ENCODE peak calls at places on chromosomes 13 and 19, in seven cellular contexts. U, M, B, E, H, Z and C are unnamed samples.

GRCh38 chr19:35908977-35909683 is 1.0 kb upstream of the TYROBP start:
- DNase-seq in B (no peak), M (no peak), E (peak), Z (no peak), H (no peak), U (no peak), C (peak)

GRCh38 chr13:20118268-20119140 is 42.3 kb downstream of the GJA3 start:
- DNase-seq in E (peak), H (peak), U (peak), Z (peak), M (no peak), B (peak), C (peak)

GRCh38 chr13:94710081-94710809 is 2.1 kb downstream of the SOX21 start:
- DNase-seq in Z (no peak), E (no peak), B (no peak), H (peak), M (no peak), U (no peak), C (peak)

GRCh38 chr13:20828540-20829364 is 55.0 kb upstream of the EEF1AKMT1 start:
- DNase-seq in M (peak), U (peak), H (peak), Z (peak), E (peak), B (no peak), C (peak)

GRCh38 chr19:12140545-12141404 is 625 bp upstream of the ZNF20 start:
- DNase-seq in M (peak), U (peak), H (peak), E (peak), B (peak), Z (peak), C (peak)

GRCh38 chr19:29260477-29261317 is 47.7 kb upstream of the UQCRFS1 start:
- DNase-seq in M (peak), H (peak), E (no peak), U (peak), Z (no peak), B (no peak), C (peak)

GRCh38 chr13:88622362-88622973 is 951.3 kb downstream of the SLITRK5 start:
- DNase-seq in M (no peak), E (no peak), U (no peak), H (no peak), Z (no peak), B (no peak), C (no peak)

GRCh38 chr13:102702965-102703720 is 8.3 kb upstream of the METTL21C start:
- DNase-seq in E (no peak), U (peak), M (no peak), B (no peak), Z (no peak), H (no peak), C (no peak)

GRCh38 chr13:52006491-52007245 is 4.6 kb downstream of the ATP7B start:
- DNase-seq in M (peak), E (no peak), B (no peak), H (no peak), U (no peak), Z (no peak), C (no peak)
- H3K4me3 ChIP-seq in M (no peak), E (no peak), B (no peak), H (no peak), U (no peak), Z (no peak), C (no peak)

GRCh38 chr19:46626441-46626840 is 1.6 kb upstream of the PTGIR start:
- DNase-seq in U (no peak), H (no peak), E (no peak), B (no peak), M (no peak), Z (no peak), C (no peak)

GRCh38 chr19:46625731-46626130 is 842 bp upstream of the PTGIR start:
- DNase-seq in H (no peak), E (no peak), Z (no peak), B (no peak), U (no peak), M (no peak), C (no peak)

GRCh38 chr19:46622118-46622446 is 2.8 kb downstream of the PTGIR start:
- DNase-seq in B (no peak), M (no peak), U (no peak), Z (no peak), H (no peak), E (no peak), C (no peak)

GRCh38 chr19:46624958-46625661 is at the start of gene PTGIR:
- DNase-seq in U (peak), B (no peak), H (no peak), M (no peak), E (peak), Z (peak), C (peak)

GRCh38 chr19:46623915-46624502 is 880 bp downstream of the PTGIR start:
- DNase-seq in E (no peak), Z (no peak), B (no peak), H (no peak), U (no peak), M (no peak), C (no peak)
- H3K4me3 ChIP-seq in E (no peak), Z (peak), B (no peak), H (no peak), U (peak), M (no peak), C (no peak)

GRCh38 chr13:79779761-79780160 is 298.8 kb downstream of the NDFIP2 start:
- DNase-seq in M (peak), B (no peak), Z (peak), E (peak), H (peak), U (peak), C (no peak)
- H3K4me3 ChIP-seq in M (no peak), B (no peak), Z (peak), E (no peak), H (no peak), U (no peak), C (no peak)

GRCh38 chr19:23482829-23483228 is 87.6 kb upstream of the ZNF91 start:
- DNase-seq in M (no peak), Z (no peak), E (no peak), H (no peak), B (no peak), U (no peak), C (no peak)
- H3K4me3 ChIP-seq in M (no peak), Z (no peak), E (no peak), H (no peak), B (no peak), U (no peak), C (no peak)

DNA sequence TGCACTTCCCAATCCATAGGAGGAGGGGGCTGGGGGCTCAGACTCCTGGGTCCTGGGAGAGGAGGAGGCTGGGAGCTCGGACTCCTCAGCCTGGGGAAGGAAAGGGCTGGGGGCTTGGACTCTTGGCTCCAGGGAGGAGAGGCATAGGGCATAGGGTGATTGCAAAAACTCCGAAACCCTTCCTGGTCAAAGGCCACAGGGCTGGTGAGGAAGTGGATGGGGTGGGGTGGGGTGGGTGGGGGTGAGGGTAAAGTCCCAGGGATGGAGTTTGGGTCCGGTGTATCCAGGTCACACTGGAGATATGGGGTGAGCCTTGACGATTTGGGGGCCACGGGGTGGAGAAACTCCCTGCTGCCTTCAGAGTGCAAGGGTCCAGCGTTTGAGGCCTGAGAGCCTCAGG is 2.8 kb downstream of the MYH14 start:
- DNase-seq in H (no peak), B (no peak), Z (no peak), U (no peak), E (no peak), M (no peak), C (no peak)
- H3K4me3 ChIP-seq in H (no peak), B (no peak), Z (no peak), U (no peak), E (no peak), M (no peak), C (no peak)

DNA sequence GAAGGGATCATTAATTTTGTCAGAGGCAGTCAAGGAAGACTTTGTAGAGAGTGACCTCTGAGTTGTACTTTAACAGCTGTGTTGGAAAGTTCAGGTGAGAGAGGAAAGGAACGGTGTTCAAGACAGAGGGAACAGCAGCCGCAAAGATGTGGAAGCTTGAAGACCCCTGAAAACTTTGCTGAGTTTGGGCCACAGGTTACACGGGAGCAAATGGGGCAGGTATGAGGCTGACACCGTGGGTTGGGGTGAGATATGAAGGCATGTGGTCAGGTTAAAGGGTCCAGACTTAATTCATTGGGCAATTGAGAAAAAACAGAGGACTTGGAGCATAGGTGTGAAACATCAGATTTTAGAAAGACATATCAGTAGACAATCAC is 72.0 kb upstream of the SERP2 start:
- DNase-seq in H (no peak), M (no peak), Z (no peak), B (no peak), U (no peak), E (no peak), C (no peak)
- H3K4me3 ChIP-seq in H (no peak), M (no peak), Z (no peak), B (no peak), U (no peak), E (no peak), C (no peak)

GRCh38 chr13:99179460-99179859 is 21.2 kb upstream of the UBAC2 start:
- DNase-seq in H (no peak), E (no peak), B (no peak), U (no peak), Z (no peak), M (no peak), C (no peak)

GRCh38 chr13:99174533-99175100 is 26.0 kb upstream of the UBAC2 start:
- DNase-seq in M (no peak), H (no peak), B (no peak), Z (no peak), E (no peak), U (no peak), C (peak)

GRCh38 chr13:99178636-99179035 is 22.0 kb upstream of the UBAC2 start:
- DNase-seq in M (no peak), Z (no peak), H (no peak), B (no peak), U (no peak), E (no peak), C (peak)

GRCh38 chr13:99173606-99174005 is 27.0 kb upstream of the UBAC2 start:
- DNase-seq in U (no peak), Z (no peak), H (no peak), B (no peak), E (no peak), M (no peak), C (peak)

DNA sequence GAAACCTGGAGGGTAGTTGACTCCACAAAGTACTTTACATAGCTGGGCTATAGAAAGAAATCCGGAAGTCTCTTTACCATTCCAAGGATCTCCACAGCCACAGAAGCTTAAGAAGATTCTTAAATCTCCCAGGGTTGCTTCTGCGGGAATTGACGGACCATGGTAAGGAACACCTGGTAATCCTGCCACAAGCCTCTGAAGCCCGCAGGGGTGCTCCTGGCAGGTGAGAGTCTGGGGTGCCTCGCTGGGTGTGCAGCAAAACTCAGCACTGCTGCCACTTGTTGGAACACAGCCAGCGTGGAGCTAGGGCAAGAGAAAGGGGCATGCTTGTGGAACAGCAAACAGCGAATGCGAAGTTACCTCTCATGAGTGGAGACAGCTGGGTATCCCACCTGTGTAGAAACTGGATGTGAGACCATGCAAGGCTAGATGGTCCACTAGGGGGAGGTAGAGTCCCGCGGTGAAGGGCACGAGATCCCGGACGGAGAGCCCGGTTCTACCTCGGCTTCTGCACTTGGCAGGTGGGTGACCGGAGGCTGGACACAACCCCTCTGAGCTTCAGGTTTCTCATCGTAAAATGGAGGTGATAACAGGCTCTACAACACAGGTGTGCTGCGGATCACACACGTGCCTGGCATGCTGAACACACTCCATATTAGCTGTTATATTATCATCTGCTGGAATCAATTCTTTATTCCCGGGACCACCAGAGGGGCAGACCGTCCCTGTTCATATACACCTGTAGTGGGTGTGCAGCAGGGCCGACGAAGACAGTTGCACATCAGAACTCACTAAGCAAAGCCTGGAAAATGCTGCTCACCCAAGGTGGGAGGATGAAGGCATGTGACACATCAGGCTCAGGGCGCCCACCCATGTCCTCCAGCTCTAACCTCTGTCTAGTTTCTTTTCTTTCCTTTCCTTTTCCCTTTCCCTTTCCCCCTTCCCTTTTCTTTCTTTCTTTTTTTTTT is 24.1 kb upstream of the UBAC2 start:
- DNase-seq in M (peak), B (peak), Z (peak), E (peak), H (peak), U (peak), C (peak)
- H3K4me3 ChIP-seq in M (no peak), B (no peak), Z (no peak), E (no peak), H (no peak), U (no peak), C (no peak)

GRCh38 chr13:37777676-37778075 is 91.9 kb downstream of the TRPC4 start:
- DNase-seq in B (no peak), E (no peak), M (no peak), Z (peak), H (no peak), U (no peak), C (no peak)
- H3K4me3 ChIP-seq in B (no peak), E (no peak), M (no peak), Z (no peak), H (no peak), U (no peak), C (no peak)